ENCODE peak calls at places on chromosome 20, in ten cellular contexts. O is foreskin keratinocyte, N is thoracic aorta, J is MM.1S, G is stomach, T is mammary epithelial cell, S is cardiac muscle cell, Y is ascending aorta, M is heart right ventricle, Z is GM23338. F is an unnamed sample. For H3K4me1, the result is how much of the 10 kb centered on the place peaks cover.

GRCh38 chr20:33785503-33785902 is 25.6 kb upstream of the CHMP4B start:
- DNase-seq in G (no peak), T (no peak), O (no peak), N (no peak), M (no peak), J (peak), Y (no peak), Z (no peak), S (no peak), F (peak)

GRCh38 chr20:54093423-54094267 is 23.3 kb upstream of the BCAS1 start:
- DNase-seq in G (no peak), M (no peak), O (no peak), Z (no peak), J (no peak), Y (no peak), S (no peak), N (no peak), T (no peak), F (no peak)

GRCh38 chr20:5675103-5676091 is 74.8 kb upstream of the SHLD1 start:
- DNase-seq in N (no peak), T (no peak), M (no peak), S (no peak), Y (no peak), Z (no peak), J (no peak), O (no peak), G (no peak), F (no peak)

GRCh38 chr20:43691928-43692524 is 25.1 kb downstream of the MYBL2 start:
- DNase-seq in S (peak), Z (peak), T (peak), N (no peak), Y (no peak), M (no peak), O (peak), J (peak), G (peak), F (peak)

GRCh38 chr20:63119451-63120285 is 96.3 kb downstream of the YTHDF1 start:
- DNase-seq in T (no peak), J (no peak), S (no peak), Y (no peak), N (no peak), M (no peak), O (no peak), Z (no peak), G (no peak), F (no peak)

GRCh38 chr20:52047811-52048302 is 143.7 kb downstream of the ZFP64 start:
- DNase-seq in O (no peak), N (no peak), M (peak), J (no peak), G (no peak), Y (no peak), S (no peak), T (peak), Z (peak), F (no peak)

GRCh38 chr20:2429061-2429460 is 41.5 kb downstream of the SNRPB start:
- DNase-seq in M (no peak), J (no peak), T (no peak), O (no peak), N (no peak), S (no peak), Y (no peak), Z (no peak), G (no peak), F (no peak)

GRCh38 chr20:47343007-47343472 is 13.5 kb downstream of the ZMYND8 start:
- DNase-seq in O (no peak), J (no peak), Y (no peak), T (no peak), G (no peak), M (no peak), S (no peak), Z (no peak), N (no peak), F (no peak)

GRCh38 chr20:51489611-51490010 is 52.9 kb downstream of the NFATC2 start:
- DNase-seq in N (no peak), Y (no peak), Z (no peak), G (no peak), S (no peak), O (peak), J (no peak), M (no peak), T (no peak), F (no peak)

GRCh38 chr20:23455641-23456040 is 3.0 kb upstream of the CST11 start:
- DNase-seq in G (no peak), Z (no peak), J (no peak), O (no peak), T (no peak), Y (no peak), N (no peak), M (no peak), S (no peak), F (no peak)

GRCh38 chr20:1805161-1805581 is 90.0 kb upstream of the SIRPA start:
- DNase-seq in T (no peak), G (no peak), N (no peak), M (no peak), J (no peak), Z (peak), S (no peak), Y (no peak), O (peak), F (peak)

GRCh38 chr20:7505152-7505834 is 435.0 kb downstream of the HAO1 start:
- DNase-seq in S (no peak), Z (peak), Y (no peak), J (peak), M (no peak), N (no peak), O (peak), T (no peak), G (no peak), F (no peak)

GRCh38 chr20:63095718-63096654 is 89.2 kb upstream of the BHLHE23 start:
- DNase-seq in M (no peak), O (no peak), S (no peak), N (no peak), Y (no peak), Z (no peak), T (no peak), G (peak), J (no peak), F (peak)

GRCh38 chr20:63046841-63047240 is 40.1 kb upstream of the BHLHE23 start:
- DNase-seq in T (no peak), Y (no peak), J (no peak), S (no peak), M (no peak), Z (no peak), N (no peak), G (no peak), O (no peak), F (no peak)

GRCh38 chr20:63273635-63274380 is 1.2 kb downstream of the ARFGAP1 start:
- DNase-seq in T (peak), Z (no peak), N (no peak), S (no peak), J (no peak), Y (no peak), M (no peak), O (peak), G (no peak), F (peak)

GRCh38 chr20:44650777-44651493 is 564 bp downstream of the ADA start:
- DNase-seq in Y (no peak), J (peak), O (peak), T (no peak), G (no peak), Z (peak), S (no peak), N (no peak), M (peak), F (peak)

GRCh38 chr20:60095456-60095855 is 137.2 kb downstream of the CDH26 start:
- DNase-seq in J (no peak), N (no peak), T (no peak), G (no peak), Z (no peak), O (no peak), Y (no peak), M (peak), S (no peak), F (no peak)

GRCh38 chr20:9241232-9241692 is 172.4 kb downstream of the PLCB4 start:
- DNase-seq in O (peak), Z (no peak), N (no peak), Y (no peak), M (no peak), J (no peak), S (no peak), T (peak), G (no peak), F (peak)

GRCh38 chr20:46751856-46752255 is 42.4 kb downstream of the SLC2A10 start:
- DNase-seq in Z (peak), S (no peak), N (no peak), Y (no peak), M (no peak), T (no peak), J (no peak), G (no peak), O (no peak), F (no peak)

GRCh38 chr20:51934301-51935002 is 132.1 kb upstream of the SALL4 start:
- DNase-seq in O (no peak), N (no peak), Z (no peak), Y (no peak), J (no peak), G (no peak), M (no peak), T (no peak), S (no peak), F (no peak)

GRCh38 chr20:25033250-25033940 is 24.5 kb downstream of the ACSS1 start:
- DNase-seq in N (no peak), T (no peak), Z (no peak), M (no peak), J (no peak), O (no peak), S (no peak), Y (no peak), G (no peak), F (no peak)

GRCh38 chr20:20202793-20203192 is 150.5 kb downstream of the CFAP61 start:
- DNase-seq in G (no peak), S (no peak), O (no peak), M (no peak), Z (no peak), J (no peak), N (no peak), Y (no peak), T (no peak), F (no peak)

GRCh38 chr20:18783385-18783959 is 30.1 kb upstream of the SCP2D1 start:
- DNase-seq in T (no peak), Y (no peak), S (no peak), M (no peak), O (no peak), N (no peak), Z (no peak), J (no peak), G (no peak), F (no peak)

GRCh38 chr20:46204594-46205205 is 86.6 kb downstream of the CD40 start:
- DNase-seq in Z (no peak), S (no peak), O (no peak), M (no peak), N (no peak), G (no peak), J (no peak), T (no peak), Y (no peak), F (no peak)

GRCh38 chr20:435558-435957 is 26.8 kb downstream of the TBC1D20 start:
- DNase-seq in Y (no peak), T (no peak), Z (no peak), S (no peak), N (no peak), O (no peak), G (no peak), M (no peak), J (no peak), F (no peak)

GRCh38 chr20:47568019-47568418 is 66.3 kb downstream of the NCOA3 start:
- DNase-seq in O (no peak), G (peak), J (no peak), S (peak), T (peak), Y (no peak), M (peak), Z (no peak), N (no peak), F (peak)

GRCh38 chr20:36435799-36436541 is 105.3 kb upstream of the MYL9 start:
- DNase-seq in Y (peak), J (no peak), M (peak), N (peak), S (peak), T (peak), O (peak), Z (peak), G (peak), F (no peak)

GRCh38 chr20:41078329-41078728 is 49.7 kb downstream of the TOP1 start:
- DNase-seq in S (peak), O (no peak), T (peak), G (no peak), Y (no peak), J (peak), Z (peak), M (peak), N (no peak), F (peak)

GRCh38 chr20:7760261-7761048 is 179.8 kb downstream of the HAO1 start:
- DNase-seq in Z (no peak), G (no peak), Y (no peak), M (no peak), N (no peak), J (no peak), S (no peak), O (no peak), T (no peak), F (no peak)

GRCh38 chr20:47754301-47754700 is 31.0 kb downstream of the SULF2 start:
- DNase-seq in N (no peak), J (no peak), O (no peak), M (no peak), S (no peak), T (no peak), G (no peak), Z (no peak), Y (no peak), F (no peak)

GRCh38 chr20:10861619-10862018 is 187.8 kb upstream of the JAG1 start:
- DNase-seq in N (no peak), Z (no peak), O (peak), G (peak), S (no peak), M (no peak), T (peak), Y (no peak), J (no peak), F (peak)

GRCh38 chr20:62918137-62918536 is 8.2 kb downstream of the DIDO1 start:
- DNase-seq in M (no peak), O (no peak), Z (no peak), G (no peak), S (no peak), J (no peak), Y (no peak), N (no peak), T (no peak), F (no peak)

GRCh38 chr20:9835302-9835701 is 3.6 kb downstream of the PAK5 start:
- DNase-seq in N (no peak), J (no peak), S (no peak), Z (no peak), G (no peak), O (no peak), M (no peak), T (no peak), Y (no peak), F (no peak)

GRCh38 chr20:34824026-34824860 is 1.2 kb downstream of the NCOA6 start:
- DNase-seq in J (peak), Z (peak), M (peak), S (peak), Y (no peak), T (peak), G (peak), N (no peak), O (peak), F (peak)

GRCh38 chr20:3811421-3812258 is 8.7 kb upstream of the AP5S1 start:
- DNase-seq in N (peak), T (peak), Z (no peak), Y (peak), J (no peak), O (peak), M (peak), G (peak), S (peak), F (peak)

GRCh38 chr20:13771853-13772453 is 12.8 kb downstream of the ESF1 start:
- DNase-seq in O (no peak), G (no peak), N (no peak), J (peak), T (no peak), Z (peak), S (peak), Y (no peak), M (no peak), F (peak)

GRCh38 chr20:32539063-32539816 is 45.9 kb downstream of the NOL4L start:
- DNase-seq in Z (no peak), T (no peak), Y (no peak), S (no peak), N (no peak), G (no peak), J (no peak), M (no peak), O (no peak), F (peak)
- H3K4me1 ChIP-seq in Z (under half), T (under half), Y (under half), S (under half), N (under half), G (under half), J (under half), M (under half), O (under half), F (half or more)

GRCh38 chr20:38447931-38448675 is 13.0 kb upstream of the SNHG17 start:
- DNase-seq in M (no peak), O (no peak), Y (no peak), T (no peak), J (no peak), Z (no peak), G (no peak), N (no peak), S (no peak), F (no peak)
- TF ChIP-seq CTCF in M (no peak), O (no peak), Y (no peak), T (no peak), J (no peak), Z (no peak), G (no peak), N (no peak), S (no peak), F (no peak)

GRCh38 chr20:59017493-59018231 is 1.6 kb upstream of the TUBB1 start:
- DNase-seq in J (no peak), N (no peak), S (no peak), T (no peak), Z (no peak), M (no peak), Y (no peak), G (no peak), O (no peak), F (no peak)

GRCh38 chr20:59016795-59017492 is 2.3 kb upstream of the TUBB1 start:
- DNase-seq in Y (no peak), M (no peak), T (no peak), S (no peak), Z (no peak), J (no peak), O (no peak), N (no peak), G (no peak), F (no peak)

GRCh38 chr20:59020938-59021551 is 1.8 kb downstream of the TUBB1 start:
- DNase-seq in N (no peak), M (no peak), G (no peak), Y (no peak), T (peak), S (peak), Z (no peak), O (peak), J (no peak), F (peak)

GRCh38 chr20:59019217-59019616 is at the start of gene TUBB1:
- DNase-seq in G (no peak), M (no peak), O (no peak), T (no peak), Y (no peak), J (no peak), Z (no peak), S (no peak), N (no peak), F (no peak)

GRCh38 chr20:59018817-59019216 is 412 bp upstream of the TUBB1 start:
- DNase-seq in G (no peak), J (no peak), S (no peak), M (no peak), N (no peak), Y (no peak), Z (no peak), T (no peak), O (no peak), F (no peak)
- H3K27ac ChIP-seq in G (no peak), J (no peak), S (no peak), M (no peak), N (no peak), Y (no peak), Z (no peak), T (no peak), O (no peak), F (no peak)

GRCh38 chr20:50099121-50099520 is 13.8 kb downstream of the UBE2V1 start:
- DNase-seq in T (no peak), O (no peak), J (no peak), G (no peak), S (no peak), N (no peak), Z (no peak), M (no peak), Y (no peak), F (no peak)
- H3K4me1 ChIP-seq in T (under half), O (under half), J (under half), G (under half), S (half or more), N (half or more), Z (under half), M (under half), Y (under half), F (under half)

DNA sequence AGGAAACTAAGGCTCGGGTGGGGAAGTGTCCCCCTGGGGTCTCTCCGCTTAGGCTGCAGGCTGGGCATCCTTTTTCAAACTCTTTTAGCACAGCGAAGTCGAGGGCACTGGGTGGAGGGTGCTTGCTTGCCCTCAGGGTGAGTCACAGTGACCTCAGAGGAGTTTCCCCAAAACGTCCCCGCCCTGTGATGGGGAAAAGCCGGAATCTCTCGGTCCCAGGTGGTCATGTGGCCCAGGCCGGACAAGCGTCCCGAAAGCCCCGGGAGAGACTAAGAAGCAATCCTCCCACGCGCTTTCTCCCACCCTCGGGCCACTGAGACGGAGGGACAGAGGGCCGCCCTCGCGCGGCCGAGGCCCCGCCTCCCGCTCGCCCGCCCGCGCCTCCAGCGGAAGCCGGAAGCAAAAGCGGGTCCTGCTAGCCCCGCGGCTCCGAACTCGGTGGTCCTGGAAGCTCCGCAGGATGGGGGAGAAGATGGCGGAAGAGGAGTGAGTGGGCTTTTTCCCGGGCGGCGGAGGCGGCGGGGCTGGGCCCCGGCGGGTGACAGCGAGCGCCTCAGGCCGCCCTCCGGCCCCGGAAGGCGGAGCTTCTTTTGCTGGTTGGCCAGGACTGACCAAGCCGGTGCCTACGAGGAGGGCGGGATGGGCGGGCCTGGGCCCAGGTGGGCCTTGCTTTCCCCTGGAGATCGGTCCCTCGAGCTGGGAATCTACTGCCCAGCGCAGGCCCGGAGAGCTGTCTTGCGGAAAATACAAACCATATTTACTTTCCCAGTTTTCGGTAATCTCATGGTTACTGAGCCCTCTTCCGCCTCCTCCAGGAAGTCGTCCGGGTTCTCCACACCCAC is at the start of gene SLC9A8:
- DNase-seq in O (peak), N (peak), S (peak), G (peak), J (peak), T (peak), Y (peak), Z (peak), M (peak), F (peak)
- TF ChIP-seq CTCF in O (peak), N (peak), S (peak), G (no peak), J (peak), T (peak), Y (peak), Z (no peak), M (peak), F (no peak)

GRCh38 chr20:31597483-31597858 is 7.6 kb upstream of the ID1 start:
- DNase-seq in Y (no peak), O (no peak), S (no peak), Z (no peak), T (no peak), G (no peak), J (no peak), N (no peak), M (no peak), F (no peak)
- H3K27ac ChIP-seq in Y (peak), O (no peak), S (peak), Z (peak), T (no peak), G (peak), J (no peak), N (no peak), M (peak), F (no peak)

F was measured in PC-9.